ENCODE peak calls at places on chromosomes 4 and X, in six cellular contexts. X, Y, B, O, Q and N are unnamed samples.

GRCh38 chr4:88880001-88880400 is 177.0 kb downstream of the FAM13A start:
- DNase-seq in O (no peak), Q (peak; percentile 40), Y (no peak), X (no peak), B (no peak), N (no peak)

GRCh38 chr4:4507403-4507802 is 34.4 kb downstream of the STX18 start:
- DNase-seq in Y (no peak), O (no peak), B (no peak), Q (no peak), X (no peak), N (no peak)

GRCh38 chrX:106468433-106468832 is 143.3 kb upstream of the RADX start:
- DNase-seq in X (no peak), Y (no peak), B (no peak), O (no peak), Q (no peak), N (no peak)

GRCh38 chr4:34181311-34181808 is 2063.0 kb downstream of the ARAP2 start:
- DNase-seq in Y (no peak), X (no peak), Q (peak; percentile 92), B (no peak), O (no peak), N (no peak)

GRCh38 chrX:19257001-19257400 is 86.7 kb upstream of the PDHA1 start:
- DNase-seq in B (no peak), Y (no peak), X (no peak), O (no peak), Q (no peak), N (no peak)

GRCh38 chr4:138897818-138898226 is 117.8 kb upstream of the NOCT start:
- DNase-seq in Y (no peak), B (no peak), O (peak; percentile 49), X (no peak), Q (peak; percentile 69), N (no peak)

GRCh38 chr4:181659202-181659601 is 584.0 kb upstream of the TENM3 start:
- DNase-seq in Y (no peak), X (no peak), Q (peak; percentile 73), O (no peak), B (no peak), N (no peak)

GRCh38 chr4:827209-828081 is 1.5 kb upstream of the CPLX1 start:
- DNase-seq in O (no peak), Y (peak; percentile 33), Q (no peak), X (peak; percentile 65), B (no peak), N (no peak)

GRCh38 chr4:80202784-80203553 is 5.7 kb downstream of the PRDM8 start:
- DNase-seq in Y (peak; percentile 57), B (peak; percentile 39), Q (peak; percentile 48), O (peak; percentile 22), X (peak; percentile 48), N (peak; percentile 76)

GRCh38 chr4:169243808-169244207 is 26.9 kb downstream of the SH3RF1 start:
- DNase-seq in O (no peak), Q (peak; percentile 77), B (no peak), Y (no peak), X (no peak), N (no peak)

GRCh38 chr4:125440814-125441213 is 126.1 kb downstream of the FAT4 start:
- DNase-seq in X (no peak), B (no peak), O (no peak), Y (no peak), Q (no peak), N (no peak)

GRCh38 chr4:109665783-109666455 is 37.3 kb downstream of the CASP6 start:
- DNase-seq in O (peak; percentile 67), B (no peak), Y (no peak), X (no peak), Q (no peak), N (no peak)

GRCh38 chr4:20615492-20616136 is 84.6 kb upstream of the PACRGL start:
- DNase-seq in Q (peak; percentile 15), X (no peak), O (no peak), B (no peak), Y (no peak), N (no peak)

GRCh38 chr4:87853891-87854290 is 21.1 kb downstream of the MEPE start:
- DNase-seq in X (no peak), O (no peak), Q (no peak), B (no peak), Y (no peak), N (no peak)

GRCh38 chr4:180449395-180449956 is 1793.7 kb upstream of the TENM3 start:
- DNase-seq in X (peak; percentile 75), B (no peak), Q (peak; percentile 2), Y (no peak), O (peak; percentile 18), N (peak; percentile 83)

GRCh38 chr4:7694256-7694775 is 245.3 kb downstream of the AFAP1 start:
- DNase-seq in O (no peak), Q (no peak), Y (no peak), X (no peak), B (no peak), N (no peak)

GRCh38 chrX:10015711-10016515 is 48.8 kb downstream of the CLDN34 start:
- DNase-seq in O (no peak), Q (peak; percentile 42), X (no peak), B (no peak), Y (peak; percentile 48), N (peak; percentile 67)

GRCh38 chr4:138839574-138839973 is 176.0 kb upstream of the NOCT start:
- DNase-seq in O (no peak), Y (no peak), B (no peak), X (no peak), Q (no peak), N (no peak)

GRCh38 chr4:27276322-27277073 is 415.9 kb downstream of the STIM2 start:
- DNase-seq in X (no peak), O (no peak), B (no peak), Y (no peak), Q (no peak), N (no peak)

GRCh38 chrX:155544886-155545285 is 67.9 kb downstream of the TMLHE start:
- DNase-seq in X (no peak), B (no peak), Y (no peak), O (no peak), Q (peak; percentile 42), N (no peak)

GRCh38 chr4:28209371-28209924 is 1348.8 kb downstream of the STIM2 start:
- DNase-seq in O (no peak), B (no peak), X (no peak), Q (no peak), Y (no peak), N (no peak)

GRCh38 chrX:44903107-44903506 is 30.1 kb downstream of the KDM6A start:
- DNase-seq in X (no peak), O (no peak), Q (peak; percentile 48), Y (no peak), B (no peak), N (no peak)

GRCh38 chr4:5421416-5421815 is 286.9 kb downstream of the EVC2 start:
- DNase-seq in X (no peak), B (no peak), O (no peak), Y (no peak), Q (no peak), N (no peak)

GRCh38 chrX:148466292-148466691 is 34.1 kb upstream of the AFF2 start:
- DNase-seq in Y (no peak), B (no peak), Q (no peak), O (no peak), X (no peak), N (no peak)

GRCh38 chrX:46381630-46382029 is 163.6 kb downstream of the ZNF674 start:
- DNase-seq in X (peak; percentile 15), Q (peak; percentile 32), O (no peak), Y (no peak), B (no peak), N (peak; percentile 35)

GRCh38 chr4:6886886-6887285 is 22.7 kb upstream of the TBC1D14 start:
- DNase-seq in O (no peak), Y (no peak), B (no peak), Q (no peak), X (no peak), N (no peak)

GRCh38 chrX:69305333-69306062 is 140.2 kb upstream of the PJA1 start:
- DNase-seq in B (no peak), Q (no peak), O (no peak), Y (no peak), X (peak; percentile 67), N (peak; percentile 59)

GRCh38 chrX:129525162-129525561 is 1.9 kb upstream of the SMARCA1 start:
- DNase-seq in O (no peak), B (no peak), X (no peak), Y (no peak), Q (no peak), N (no peak)

GRCh38 chrX:132266583-132267355 is 47.5 kb upstream of the RAP2C start:
- DNase-seq in B (no peak), O (no peak), Y (no peak), X (no peak), Q (peak; percentile 34), N (no peak)